ENCODE peak calls at places on chromosomes 5 and 9, in four cellular contexts. L is HepG2, G is GM23248, T is PC-3. Z is an unnamed sample. For H3K36me3, the result is how much of the 10 kb centered on the place peaks cover.

GRCh38 chr5:148224131-148224742 is 14.1 kb upstream of the MARCOL start:
- DNase-seq in L (no peak), G (peak), T (peak), Z (peak)

GRCh38 chr9:84874583-84874982 is 205.1 kb downstream of the NTRK2 start:
- DNase-seq in L (no peak), G (peak), T (no peak), Z (no peak)

GRCh38 chr5:149264432-149265069 is 7.1 kb upstream of the AFAP1L1 start:
- DNase-seq in L (peak), T (peak), G (peak), Z (no peak)

GRCh38 chr5:108727154-108727638 is 20.5 kb upstream of the FER start:
- DNase-seq in L (no peak), G (peak), T (no peak), Z (no peak)

GRCh38 chr5:14267166-14267838 is 124.2 kb downstream of the TRIO start:
- DNase-seq in G (no peak), T (peak), L (peak), Z (peak)

GRCh38 chr5:58299266-58299665 is 160.6 kb downstream of the PLK2 start:
- DNase-seq in G (no peak), T (no peak), L (no peak), Z (no peak)

GRCh38 chr9:130981761-130982147 is 27.2 kb upstream of the LAMC3 start:
- DNase-seq in L (no peak), G (no peak), T (no peak), Z (no peak)

GRCh38 chr9:130539473-130540223 is 39.7 kb upstream of the FUBP3 start:
- DNase-seq in T (peak), G (peak), L (no peak), Z (no peak)

GRCh38 chr9:73080110-73080683 is 71.5 kb upstream of the ANXA1 start:
- DNase-seq in G (no peak), L (no peak), T (peak), Z (no peak)

GRCh38 chr9:123360161-123361085 is 4.4 kb downstream of the CRB2 start:
- DNase-seq in G (no peak), L (peak), T (no peak), Z (no peak)

GRCh38 chr5:92769986-92770385 is 811.0 kb downstream of the NR2F1-AS1 start:
- DNase-seq in L (no peak), G (peak), T (no peak), Z (no peak)

GRCh38 chr5:151063136-151063544 is 17.7 kb downstream of the TNIP1 start:
- DNase-seq in T (peak), L (peak), G (peak), Z (no peak)

GRCh38 chr5:177335701-177336065 is 15.8 kb downstream of the LMAN2 start:
- DNase-seq in G (no peak), T (no peak), L (no peak), Z (no peak)
- H3K36me3 ChIP-seq in G (under half), T (under half), L (half or more), Z (under half)

GRCh38 chr9:136845465-136846261 is 3.4 kb downstream of the AJM1 start:
- DNase-seq in T (no peak), G (no peak), L (no peak), Z (no peak)
- TF ChIP-seq EZH2 in T (no peak), G (peak), L (no peak), Z (no peak)

GRCh38 chr5:7882926-7883325 is 14.0 kb downstream of the MTRR start:
- DNase-seq in L (no peak), G (no peak), T (no peak), Z (peak)

GRCh38 chr5:7884491-7885273 is 15.7 kb downstream of the MTRR start:
- DNase-seq in T (no peak), L (no peak), G (peak), Z (no peak)

GRCh38 chr5:7881091-7881490 is 12.1 kb downstream of the MTRR start:
- DNase-seq in T (no peak), L (no peak), G (no peak), Z (no peak)

GRCh38 chr5:7881816-7882215 is 12.9 kb downstream of the MTRR start:
- DNase-seq in G (no peak), L (no peak), T (no peak), Z (no peak)

DNA sequence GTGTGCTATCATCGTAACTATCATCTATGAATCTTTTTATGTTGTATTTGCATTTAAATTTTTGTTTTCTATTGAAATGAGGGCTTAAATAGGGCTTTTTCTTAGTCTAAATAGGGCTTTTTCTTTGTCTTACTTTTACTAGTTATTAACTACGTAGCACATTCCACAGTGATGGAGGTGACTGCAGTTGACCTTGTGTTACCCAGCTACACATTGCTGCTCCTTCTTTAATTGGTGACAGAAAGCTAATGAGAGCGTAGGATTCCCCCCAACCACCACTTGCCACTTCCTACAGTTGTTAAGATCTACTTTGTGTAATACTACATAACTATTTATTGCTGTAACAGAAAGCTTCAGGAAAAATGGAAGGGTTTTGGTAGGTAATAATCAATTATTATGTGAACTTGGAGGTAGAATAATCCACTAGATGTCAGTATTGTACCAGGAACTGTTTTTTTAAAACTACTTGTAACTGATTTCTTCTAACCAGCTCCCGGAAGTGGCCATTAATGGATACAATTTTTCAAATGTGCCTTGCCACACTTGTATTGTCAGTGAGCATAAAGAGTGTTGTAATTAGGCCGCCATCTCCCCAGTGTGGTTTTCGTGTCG is 18.0 kb downstream of the MTRR start:
- DNase-seq in T (peak), G (peak), L (peak), Z (peak)
- H3K36me3 ChIP-seq in T (half or more), G (under half), L (half or more), Z (half or more)

GRCh38 chr5:73437126-73438047 is 11.2 kb downstream of the FOXD1 start:
- DNase-seq in T (peak), G (peak), L (no peak), Z (peak)

GRCh38 chr5:73434921-73435320 is 13.7 kb downstream of the FOXD1 start:
- DNase-seq in G (no peak), T (no peak), L (no peak), Z (no peak)

GRCh38 chr5:73434461-73434860 is 14.1 kb downstream of the FOXD1 start:
- DNase-seq in L (no peak), G (peak), T (peak), Z (no peak)

GRCh38 chr5:73436535-73437125 is 11.9 kb downstream of the FOXD1 start:
- DNase-seq in G (peak), T (no peak), L (no peak), Z (no peak)

GRCh38 chr5:73435640-73436534 is 12.7 kb downstream of the FOXD1 start:
- DNase-seq in T (no peak), L (no peak), G (peak), Z (no peak)
- TF ChIP-seq EZH2 in T (no peak), L (no peak), G (no peak), Z (no peak)

GRCh38 chr5:126490167-126490937 is 67.1 kb downstream of the GRAMD2B start:
- DNase-seq in T (no peak), L (no peak), G (peak), Z (peak)
- H3K36me3 ChIP-seq in T (half or more), L (under half), G (half or more), Z (under half)